ENCODE peak calls at places on chromosomes 13 and 19, in eight cellular contexts. N is stimulated activated CD8-positive, alpha-beta memory T cell treated with anti-CD3 and anti-CD28 coated beads, Interleukin-12 subunit alpha, Interleukin-12 subunit beta, amount 100 ng/mL, for 4 hours; T is transverse colon; G is stimulated activated CD4-positive, alpha-beta T cell treated with anti-CD3 and anti-CD28 coated beads, Interleukin-1b, Interleukin-23, amount 100 ng/mL, for 24 hours; A is stimulated activated effector memory CD8-positive, alpha-beta T cell treated with anti-CD3 and anti-CD28 coated beads, Interleukin-12 subunit alpha, Interleukin-12 subunit beta, amount 100 ng/mL, for 72 hours; X is natural killer cell; Y is AG10803; B is NCI-H345. D is an unnamed sample.

GRCh38 chr13:114087430-114087829 is 45.0 kb downstream of the RASA3 start:
- DNase-seq in T (no peak), G (no peak), Y (no peak), A (no peak), X (peak), N (no peak), B (no peak), D (no peak)

GRCh38 chr13:105655046-105655445 is 880.4 kb downstream of the EFNB2 start:
- DNase-seq in Y (peak), X (no peak), A (no peak), T (no peak), B (no peak), G (no peak), N (no peak), D (peak)

GRCh38 chr13:50910483-50910805 is 853 bp downstream of the RNASEH2B start:
- DNase-seq in B (peak), T (no peak), Y (peak), N (no peak), X (no peak), G (no peak), A (no peak), D (peak)

GRCh38 chr13:106418556-106418955 is 116.9 kb downstream of the EFNB2 start:
- DNase-seq in Y (peak), A (no peak), X (no peak), T (no peak), N (no peak), B (no peak), G (no peak), D (peak)

GRCh38 chr13:75881109-75881775 is 245.1 kb downstream of the LMO7 start:
- DNase-seq in T (no peak), B (no peak), X (no peak), A (no peak), G (no peak), Y (peak), N (no peak), D (peak)

GRCh38 chr19:2239771-2240770 is 3.4 kb downstream of the SF3A2 start:
- DNase-seq in A (no peak), X (no peak), T (no peak), Y (peak), G (no peak), N (no peak), B (no peak), D (peak)

GRCh38 chr19:45320997-45321775 is 1.5 kb downstream of the CKM start:
- DNase-seq in N (no peak), G (no peak), Y (no peak), T (no peak), A (no peak), B (no peak), X (no peak), D (no peak)

GRCh38 chr13:77832339-77833100 is 86.1 kb downstream of the EDNRB start:
- DNase-seq in B (no peak), N (no peak), X (no peak), Y (peak), T (no peak), A (no peak), G (no peak), D (peak)

GRCh38 chr19:16446108-16447014 is 25.4 kb downstream of the EPS15L1 start:
- DNase-seq in X (no peak), G (no peak), N (no peak), Y (no peak), A (no peak), T (no peak), B (no peak), D (peak)

GRCh38 chr13:33472446-33472845 is 186.9 kb upstream of the STARD13 start:
- DNase-seq in N (no peak), X (no peak), T (no peak), A (no peak), Y (no peak), B (no peak), G (no peak), D (no peak)

GRCh38 chr19:8655340-8655709 is 24.9 kb downstream of the NFILZ start:
- DNase-seq in B (peak), X (no peak), T (no peak), A (peak), Y (no peak), N (no peak), G (peak), D (no peak)

GRCh38 chr19:50854636-50855410 is at the start of gene KLK3:
- DNase-seq in B (no peak), G (no peak), X (no peak), A (no peak), T (no peak), N (no peak), Y (no peak), D (no peak)

GRCh38 chr13:74767031-74767430 is 632.8 kb upstream of the KLF12 start:
- DNase-seq in A (no peak), G (no peak), N (no peak), B (no peak), Y (peak), X (no peak), T (no peak), D (peak)

GRCh38 chr13:78131811-78132210 is 213.2 kb upstream of the EDNRB start:
- DNase-seq in T (no peak), X (no peak), Y (peak), B (no peak), A (no peak), N (no peak), G (no peak), D (peak)

GRCh38 chr13:93320942-93321341 is 94.3 kb downstream of the GPC6 start:
- DNase-seq in X (no peak), Y (peak), T (no peak), B (no peak), A (no peak), N (no peak), G (no peak), D (peak)

GRCh38 chr13:64158910-64159309 is 2743.3 kb upstream of the PCDH20 start:
- DNase-seq in G (no peak), X (no peak), Y (peak), B (no peak), T (no peak), N (no peak), A (no peak), D (peak)

GRCh38 chr19:50266896-50267295 is 62.3 kb downstream of the KCNC3 start:
- DNase-seq in A (no peak), B (no peak), G (peak), T (peak), Y (no peak), N (no peak), X (no peak), D (no peak)

GRCh38 chr13:39481493-39481892 is 121.5 kb downstream of the LHFPL6 start:
- DNase-seq in T (no peak), Y (no peak), A (no peak), X (no peak), N (no peak), G (no peak), B (no peak), D (no peak)

GRCh38 chr19:6568010-6568411 is 22.9 kb downstream of the CD70 start:
- DNase-seq in Y (peak), G (no peak), N (no peak), B (no peak), X (no peak), T (no peak), A (no peak), D (no peak)

D was measured in IMR-90.